ENCODE peak calls at places on chromosomes 12 and 14, in six cellular contexts. A is GM12878, Y is uterus, X is heart left ventricle, S is neural progenitor cell, U is IMR-90. C is an unnamed sample.

GRCh38 chr14:67650694-67651093 is 23.7 kb downstream of the VTI1B start:
- DNase-seq in A (no peak), Y (no peak), X (no peak), S (no peak), U (peak; percentile 65), C (no peak)

GRCh38 chr14:96029089-96029650 is 10.0 kb upstream of the C14orf132 start:
- DNase-seq in A (no peak), Y (no peak), X (no peak), S (no peak), U (no peak), C (no peak)

GRCh38 chr12:90999518-90999917 is 5.3 kb downstream of the EPYC start:
- DNase-seq in A (no peak), Y (no peak), X (no peak), S (no peak), U (peak; percentile 34), C (no peak)

GRCh38 chr14:30158299-30158698 is 230.7 kb upstream of the PRKD1 start:
- DNase-seq in A (no peak), Y (no peak), X (no peak), S (no peak), U (no peak), C (no peak)

GRCh38 chr12:124636138-124636968 is 68.9 kb upstream of the NCOR2 start:
- DNase-seq in A (peak; percentile 11), Y (peak; percentile 83), X (no peak), S (no peak), U (peak; percentile 46), C (no peak)

GRCh38 chr12:20367731-20368652 is at the start of gene PDE3A:
- DNase-seq in A (no peak), Y (peak; percentile 59), X (peak; percentile 68), S (peak; percentile 87), U (peak; percentile 73), C (peak; percentile 54)

GRCh38 chr12:108826807-108827721 is 30.3 kb downstream of the SSH1 start:
- DNase-seq in A (no peak), Y (no peak), X (no peak), S (no peak), U (peak; percentile 60), C (no peak)

GRCh38 chr12:56632701-56633464 is 2.8 kb upstream of the BAZ2A start:
- DNase-seq in A (no peak), Y (no peak), X (no peak), S (peak; percentile 17), U (no peak), C (no peak)

GRCh38 chr14:101496779-101497420 is 64.4 kb upstream of the DIO3 start:
- DNase-seq in A (no peak), Y (peak; percentile 7), X (no peak), S (peak; percentile 78), U (no peak), C (peak; percentile 16)

GRCh38 chr12:20415013-20415412 is 46.7 kb downstream of the PDE3A start:
- DNase-seq in A (no peak), Y (no peak), X (peak; percentile 72), S (no peak), U (no peak), C (no peak)

GRCh38 chr14:104865631-104866441 is 768 bp downstream of the CEP170B start:
- DNase-seq in A (no peak), Y (peak; percentile 66), X (peak; percentile 69), S (peak; percentile 72), U (peak; percentile 67), C (peak; percentile 78)

GRCh38 chr12:70609739-70610491 is 27.3 kb downstream of the PTPRB start:
- DNase-seq in A (no peak), Y (peak; percentile 45), X (peak; percentile 77), S (peak; percentile 66), U (no peak), C (no peak)

GRCh38 chr14:68164723-68165122 is 345.1 kb downstream of the RAD51B start:
- DNase-seq in A (no peak), Y (no peak), X (no peak), S (no peak), U (no peak), C (no peak)

GRCh38 chr12:91379051-91379775 is 196.6 kb upstream of the DCN start:
- DNase-seq in A (no peak), Y (no peak), X (no peak), S (no peak), U (no peak), C (no peak)

GRCh38 chr14:22598099-22598895 is at the start of gene ABHD4:
- DNase-seq in A (no peak), Y (peak; percentile 80), X (peak; percentile 86), S (peak; percentile 90), U (peak; percentile 42), C (peak; percentile 79)

GRCh38 chr12:111349748-111350520 is 19.0 kb downstream of the PHETA1 start:
- DNase-seq in A (no peak), Y (no peak), X (no peak), S (no peak), U (no peak), C (no peak)

GRCh38 chr14:94126800-94127199 is 2.6 kb downstream of the IFI27L2 start:
- DNase-seq in A (no peak), Y (no peak), X (no peak), S (no peak), U (no peak), C (no peak)

GRCh38 chr12:133057446-133057845 is 20.1 kb downstream of the ZNF84 start:
- DNase-seq in A (no peak), Y (no peak), X (no peak), S (no peak), U (peak; percentile 2), C (no peak)

GRCh38 chr12:107642240-107642639 is 43.4 kb upstream of the PWP1 start:
- DNase-seq in A (no peak), Y (no peak), X (no peak), S (no peak), U (no peak), C (no peak)

GRCh38 chr14:26887842-26888241 is 290.0 kb upstream of the NOVA1 start:
- DNase-seq in A (no peak), Y (no peak), X (no peak), S (no peak), U (no peak), C (no peak)

GRCh38 chr14:36173161-36173560 is 3.4 kb downstream of the PTCSC3 start:
- DNase-seq in A (no peak), Y (no peak), X (no peak), S (no peak), U (no peak), C (no peak)

GRCh38 chr14:96178674-96179321 is 25.8 kb upstream of the BDKRB2 start:
- DNase-seq in A (no peak), Y (no peak), X (no peak), S (no peak), U (peak; percentile 62), C (no peak)

GRCh38 chr12:121964813-121965643 is 46.6 kb downstream of the CFAP251 start:
- DNase-seq in A (no peak), Y (no peak), X (no peak), S (no peak), U (peak; percentile 61), C (no peak)

DNA sequence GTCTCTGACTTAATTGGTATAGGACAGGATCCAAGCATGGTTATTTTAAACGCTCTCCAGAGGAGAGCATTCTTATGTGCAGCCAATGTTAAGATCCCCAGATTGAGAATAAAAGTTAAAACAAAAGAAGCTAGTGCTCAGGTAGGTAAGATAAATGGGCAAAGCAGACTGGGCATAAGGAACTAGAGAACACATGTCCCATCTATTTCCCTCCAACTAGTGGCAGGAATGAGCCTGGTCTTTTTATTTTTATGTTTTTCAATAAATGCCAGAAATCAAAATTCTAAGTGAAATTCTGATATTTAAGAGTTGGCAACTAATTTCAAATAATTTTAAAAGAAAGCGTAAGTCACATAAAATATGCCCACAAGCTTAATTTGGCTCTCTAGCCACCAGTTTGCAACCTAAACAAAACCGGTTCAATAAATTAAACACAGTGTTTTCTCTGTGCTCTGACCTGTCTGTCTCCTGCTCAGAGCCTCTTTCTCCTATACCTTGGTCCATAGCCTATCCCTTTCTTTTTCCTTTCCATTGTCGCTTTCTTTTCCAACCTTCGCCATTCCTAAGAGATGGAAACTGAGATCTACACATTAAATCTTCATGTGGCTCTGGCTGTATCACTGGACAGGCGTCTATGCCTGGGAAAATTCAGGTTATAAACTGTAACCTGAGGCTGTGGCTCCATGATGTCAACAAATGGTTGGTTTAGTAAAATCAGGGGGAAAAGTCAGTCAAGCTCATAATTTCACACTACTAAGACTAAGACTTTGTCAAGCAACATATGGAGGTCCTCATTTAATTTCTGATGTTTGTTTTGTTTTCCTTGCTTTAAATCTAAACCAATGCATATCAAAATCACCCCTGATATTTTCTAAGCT is 5.5 kb downstream of the SLC38A1 start:
- DNase-seq in A (no peak), Y (no peak), X (no peak), S (no peak), U (no peak), C (no peak)
- TF ChIP-seq CTCF in A (no peak), Y (no peak), X (no peak), S (peak; percentile 57), U (peak; percentile 29), C (no peak)

GRCh38 chr12:64696065-64696741 is 63.0 kb downstream of the GNS start:
- DNase-seq in A (no peak), Y (no peak), X (no peak), S (no peak), U (peak; percentile 43), C (no peak)
- H3K27ac ChIP-seq in A (no peak overlapping the region), Y (peak overlapping the region; percentile 39), X (peak overlapping the region; percentile 32), S (no peak overlapping the region), U (no peak overlapping the region), C (no peak overlapping the region)

GRCh38 chr12:6602526-6602925 is 4.7 kb downstream of the CHD4 start:
- DNase-seq in A (no peak), Y (no peak), X (no peak), S (no peak), U (no peak), C (no peak)
- H3K4me3 ChIP-seq in A (peak overlapping the region; percentile 99), Y (no peak overlapping the region), X (peak overlapping the region; percentile 80), S (no peak overlapping the region), U (no peak overlapping the region), C (no peak overlapping the region)

GRCh38 chr14:69259531-69260245 is at the start of gene GALNT16:
- DNase-seq in A (no peak), Y (no peak), X (peak; percentile 43), S (peak; percentile 86), U (peak; percentile 12), C (peak; percentile 38)

GRCh38 chr14:69261761-69262331 is 1.9 kb downstream of the GALNT16 start:
- DNase-seq in A (no peak), Y (no peak), X (peak; percentile 46), S (peak; percentile 42), U (peak; percentile 15), C (no peak)

GRCh38 chr14:69262516-69262915 is 2.6 kb downstream of the GALNT16 start:
- DNase-seq in A (no peak), Y (no peak), X (no peak), S (peak; percentile 60), U (no peak), C (no peak)

GRCh38 chr14:69260246-69260978 is 454 bp downstream of the GALNT16 start:
- DNase-seq in A (no peak), Y (no peak), X (no peak), S (peak; percentile 89), U (peak; percentile 4), C (no peak)

DNA sequence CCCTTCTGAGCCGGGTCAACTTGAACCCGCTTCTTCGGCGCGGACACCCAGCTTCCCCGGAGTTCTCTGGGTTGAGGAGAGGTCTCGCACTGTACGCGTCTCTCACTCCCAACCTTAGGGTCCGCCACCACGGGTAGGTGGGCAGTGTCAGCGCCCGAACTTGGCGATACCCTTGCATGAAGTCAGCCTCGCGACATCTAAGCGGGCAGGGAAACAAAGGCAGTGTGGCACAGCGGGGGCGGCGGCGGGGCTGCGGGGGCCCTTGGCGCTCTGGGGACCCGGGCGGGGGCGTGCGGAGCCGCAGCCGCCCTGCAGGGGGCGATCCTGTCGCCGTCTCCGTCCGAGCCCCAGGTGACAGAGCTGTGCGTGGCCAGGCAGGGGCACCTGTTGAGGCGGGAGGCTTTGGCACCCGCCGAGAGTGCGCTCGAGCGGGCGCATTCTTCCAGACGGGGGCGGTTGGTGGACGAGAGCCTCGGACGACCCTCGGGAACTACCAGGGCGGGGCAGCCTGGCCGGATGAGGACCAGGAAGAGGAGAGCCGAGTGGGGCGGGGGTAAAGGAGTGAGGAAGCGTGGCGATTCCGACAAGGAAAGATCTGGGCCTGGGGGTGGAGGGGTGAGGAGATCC is 1.1 kb downstream of the GALNT16 start:
- DNase-seq in A (no peak), Y (no peak), X (peak; percentile 45), S (peak; percentile 79), U (no peak), C (no peak)
- TF ChIP-seq CTCF in A (peak; percentile 60), Y (peak; percentile 52), X (peak; percentile 84), S (peak; percentile 82), U (peak; percentile 42), C (peak; percentile 64)